ENCODE peak calls at places on chromosomes 12 and 14, in four cellular contexts. E, C, R and W are unnamed samples.

GRCh38 chr12:121787063-121787774 is 6.3 kb downstream of the RHOF start:
- DNase-seq in R (no peak), C (no peak), E (no peak), W (no peak)

GRCh38 chr12:13033266-13033875 is 10.8 kb upstream of the FAM234B start:
- DNase-seq in E (no peak), C (no peak), R (no peak), W (no peak)

GRCh38 chr12:40745386-40745785 is 53.1 kb downstream of the CNTN1 start:
- DNase-seq in E (no peak), R (no peak), C (no peak), W (no peak)

GRCh38 chr12:109112720-109113465 is 3.5 kb upstream of the ACACB start:
- DNase-seq in E (no peak), C (no peak), R (no peak), W (no peak)

GRCh38 chr12:85448548-85449139 is 168.6 kb downstream of the ALX1 start:
- DNase-seq in R (no peak), E (no peak), C (no peak), W (no peak)

GRCh38 chr12:111446044-111446581 is 40.4 kb downstream of the SH2B3 start:
- DNase-seq in E (no peak), R (no peak), C (no peak), W (no peak)

GRCh38 chr12:122963928-122964240 is 2.4 kb downstream of the ABCB9 start:
- DNase-seq in R (no peak), E (peak; percentile 67), C (peak; percentile 37), W (peak; percentile 66)

GRCh38 chr14:100767788-100768536 is 41.3 kb downstream of the DLK1 start:
- DNase-seq in R (no peak), E (no peak), C (no peak), W (no peak)

GRCh38 chr14:30808576-30808975 is 65.8 kb upstream of the COCH start:
- DNase-seq in R (no peak), E (no peak), C (no peak), W (no peak)

GRCh38 chr12:54588110-54588831 is at the start of gene PPP1R1A:
- DNase-seq in C (no peak), R (peak; percentile 66), E (no peak), W (peak; percentile 70)

GRCh38 chr12:96094201-96094600 is 58.8 kb upstream of the LTA4H start:
- DNase-seq in R (no peak), E (no peak), C (no peak), W (no peak)

GRCh38 chr14:55015006-55015405 is 11.9 kb downstream of the WDHD1 start:
- DNase-seq in R (no peak), E (no peak), C (no peak), W (no peak)

GRCh38 chr14:103923863-103924262 is 4.4 kb upstream of the TDRD9 start:
- DNase-seq in C (no peak), E (no peak), R (no peak), W (no peak)